ENCODE peak calls at places on chromosomes 7 and 10, in ten cellular contexts. G is activated B cell treated with CpG ODN at 0.5 μM for 24 hours; C is heart right ventricle; P is A549; A is HCT116; U is activated CD8-positive, alpha-beta T cell treated with anti-CD3 and anti-CD28 coated beads, Interleukin-2, amount 10 ng/mL, durations not matched to agents 7 days and 5 days; Y is upper lobe of right lung; V is sciatic nerve; D is PC-3; Q is psoas muscle. L is an unnamed sample.

GRCh38 chr7:76343294-76343930 is 15.4 kb downstream of the YWHAG start:
- ATAC-seq in V (no peak), G (no peak), U (no peak), P (peak), Y (no peak), C (no peak), Q (no peak), A (peak), D (peak), L (no peak)

GRCh38 chr10:100715445-100716385 is 29.7 kb upstream of the PAX2 start:
- ATAC-seq in C (peak), P (no peak), Q (no peak), G (no peak), V (no peak), D (no peak), A (no peak), Y (no peak), U (no peak), L (no peak)

GRCh38 chr7:64463636-64464375 is 99.1 kb downstream of the ZNF680 start:
- ATAC-seq in Q (peak), U (peak), P (no peak), Y (peak), V (peak), G (peak), D (no peak), C (peak), A (no peak), L (peak)

GRCh38 chr10:116470768-116471415 is 43.2 kb downstream of the PNLIPRP3 start:
- ATAC-seq in D (no peak), A (peak), Y (peak), U (no peak), G (no peak), P (peak), C (no peak), Q (no peak), V (no peak), L (peak)

GRCh38 chr10:52488606-52489485 is 174.8 kb downstream of the DKK1 start:
- ATAC-seq in G (no peak), D (peak), V (no peak), U (no peak), C (no peak), Y (peak), P (no peak), A (peak), Q (no peak), L (peak)

GRCh38 chr10:133009218-133009954 is 67.0 kb upstream of the CFAP46 start:
- ATAC-seq in D (peak), V (peak), A (peak), P (peak), Y (peak), C (peak), Q (peak), U (no peak), G (no peak), L (no peak)

GRCh38 chr7:3149961-3150516 is 106.4 kb upstream of the CARD11 start:
- ATAC-seq in U (no peak), G (peak), D (no peak), V (no peak), C (no peak), Y (no peak), Q (no peak), A (no peak), P (no peak), L (no peak)

GRCh38 chr7:39269034-39269433 is 291.3 kb downstream of the POU6F2 start:
- ATAC-seq in V (no peak), G (no peak), C (no peak), Q (no peak), P (no peak), D (no peak), A (no peak), Y (no peak), U (no peak), L (no peak)

GRCh38 chr10:86354761-86355540 is 11.6 kb downstream of the GRID1 start:
- ATAC-seq in Q (peak), U (no peak), G (no peak), V (peak), C (no peak), D (no peak), P (no peak), Y (peak), A (no peak), L (no peak)

GRCh38 chr10:96700477-96701099 is 19.7 kb downstream of the PIK3AP1 start:
- ATAC-seq in V (no peak), D (no peak), Y (peak), A (no peak), Q (no peak), P (no peak), C (peak), G (peak), U (no peak), L (no peak)

GRCh38 chr7:54161621-54162020 is 380.6 kb upstream of the VSTM2A start:
- ATAC-seq in C (no peak), P (no peak), G (no peak), Q (no peak), Y (no peak), A (no peak), V (no peak), U (no peak), D (no peak), L (no peak)

GRCh38 chr10:101601541-101601940 is 13.4 kb downstream of the DPCD start:
- ATAC-seq in P (no peak), V (no peak), C (peak), Q (no peak), G (no peak), D (no peak), Y (peak), A (no peak), U (no peak), L (no peak)

GRCh38 chr10:109852004-109852717 is 71.2 kb downstream of the XPNPEP1 start:
- ATAC-seq in Q (peak), V (peak), G (peak), C (peak), U (peak), D (peak), Y (peak), A (peak), P (peak), L (peak)

GRCh38 chr10:114635101-114635500 is 23.0 kb downstream of the ABLIM1 start:
- ATAC-seq in P (no peak), Y (no peak), V (no peak), U (no peak), D (peak), A (no peak), C (no peak), G (no peak), Q (no peak), L (peak)

GRCh38 chr7:22182139-22182538 is 174.8 kb downstream of the RAPGEF5 start:
- ATAC-seq in G (no peak), U (no peak), A (no peak), Q (no peak), V (no peak), P (no peak), Y (no peak), D (no peak), C (no peak), L (no peak)

GRCh38 chr10:110203500-110204455 is 3.6 kb upstream of the MXI1 start:
- ATAC-seq in Y (no peak), Q (no peak), A (no peak), P (no peak), C (no peak), D (no peak), U (no peak), V (no peak), G (no peak), L (no peak)

GRCh38 chr7:44289341-44290249 is 35.8 kb downstream of the CAMK2B start:
- ATAC-seq in U (no peak), D (no peak), C (peak), G (no peak), V (peak), A (no peak), Q (no peak), P (no peak), Y (no peak), L (peak)

GRCh38 chr10:114353383-114353782 is 50.9 kb downstream of the AFAP1L2 start:
- ATAC-seq in Q (no peak), V (no peak), Y (no peak), D (no peak), P (no peak), C (no peak), A (no peak), U (no peak), G (no peak), L (no peak)

GRCh38 chr10:29037348-29038113 is 251.3 kb upstream of the LYZL1 start:
- ATAC-seq in V (no peak), Y (no peak), U (no peak), P (no peak), C (no peak), A (no peak), D (no peak), Q (no peak), G (no peak), L (no peak)

GRCh38 chr7:100897111-100897608 is 1.5 kb upstream of the ACHE start:
- ATAC-seq in D (peak), V (peak), C (peak), A (peak), Y (peak), P (peak), G (peak), U (peak), Q (peak), L (peak)

GRCh38 chr7:156929789-156930539 is 19.5 kb upstream of the NOM1 start:
- ATAC-seq in D (no peak), G (no peak), A (no peak), U (no peak), C (no peak), V (no peak), Q (no peak), P (peak), Y (no peak), L (no peak)

GRCh38 chr10:101136007-101136707 is 5.1 kb downstream of the TLX1 start:
- ATAC-seq in A (peak), Q (no peak), P (no peak), Y (no peak), C (no peak), U (no peak), D (no peak), V (no peak), G (no peak), L (no peak)

GRCh38 chr7:33982425-33982786 is 77.1 kb downstream of the BMPER start:
- ATAC-seq in P (no peak), V (peak), Q (no peak), C (no peak), D (no peak), Y (no peak), U (no peak), G (no peak), A (peak), L (peak)

GRCh38 chr10:14838582-14839304 is 637 bp downstream of the HSPA14 start:
- ATAC-seq in Q (no peak), U (no peak), Y (peak), V (no peak), C (peak), D (no peak), P (peak), G (no peak), A (peak), L (peak)

GRCh38 chr7:23276947-23277346 is 22.2 kb upstream of the MALSU1 start:
- ATAC-seq in V (no peak), C (no peak), D (no peak), A (peak), Q (no peak), U (no peak), Y (no peak), G (no peak), P (no peak), L (peak)

GRCh38 chr7:30988346-30989005 is 24.7 kb downstream of the GHRHR start:
- ATAC-seq in G (no peak), P (peak), D (no peak), Q (peak), U (no peak), C (peak), V (peak), Y (peak), A (no peak), L (no peak)